ENCODE peak calls at places on chromosomes 4 and X, in eight cellular contexts. One of them, this sample, is unnamed.

GRCh38 chr4:147194604-147195003 is 248.9 kb upstream of the TTC29 start:
- DNase-seq in neural progenitor cell: no peak
- DNase-seq in GM12865: peak; percentile 44
- DNase-seq in right atrium auricular region: no peak
- DNase-seq in endodermal cell: no peak
- DNase-seq in testis: no peak
- DNase-seq in tibial artery: no peak
- DNase-seq in left ventricle myocardium inferior: no peak
- DNase-seq in this sample: no peak

GRCh38 chr4:76341063-76341462 is 34.5 kb downstream of the STBD1 start:
- DNase-seq in neural progenitor cell: no peak
- DNase-seq in GM12865: no peak
- DNase-seq in right atrium auricular region: no peak
- DNase-seq in endodermal cell: no peak
- DNase-seq in testis: no peak
- DNase-seq in tibial artery: no peak
- DNase-seq in left ventricle myocardium inferior: no peak
- DNase-seq in this sample: peak; percentile 71

GRCh38 chr4:87304659-87305277 is 17.9 kb downstream of the HSD17B13 start:
- DNase-seq in neural progenitor cell: no peak
- DNase-seq in GM12865: no peak
- DNase-seq in right atrium auricular region: no peak
- DNase-seq in endodermal cell: no peak
- DNase-seq in testis: no peak
- DNase-seq in tibial artery: no peak
- DNase-seq in left ventricle myocardium inferior: no peak
- DNase-seq in this sample: peak; percentile 54

GRCh38 chr4:11130195-11130975 is 298.3 kb downstream of the HS3ST1 start:
- DNase-seq in neural progenitor cell: no peak
- DNase-seq in GM12865: no peak
- DNase-seq in right atrium auricular region: no peak
- DNase-seq in endodermal cell: no peak
- DNase-seq in testis: no peak
- DNase-seq in tibial artery: no peak
- DNase-seq in left ventricle myocardium inferior: no peak
- DNase-seq in this sample: peak; percentile 41

GRCh38 chr4:118884716-118885115 is 3.9 kb upstream of the SYNPO2 start:
- DNase-seq in neural progenitor cell: no peak
- DNase-seq in GM12865: no peak
- DNase-seq in right atrium auricular region: no peak
- DNase-seq in endodermal cell: no peak
- DNase-seq in testis: no peak
- DNase-seq in tibial artery: no peak
- DNase-seq in left ventricle myocardium inferior: no peak
- DNase-seq in this sample: no peak

GRCh38 chrX:17802756-17803155 is 58.3 kb downstream of the RAI2 start:
- DNase-seq in neural progenitor cell: no peak
- DNase-seq in GM12865: no peak
- DNase-seq in right atrium auricular region: no peak
- DNase-seq in endodermal cell: no peak
- DNase-seq in testis: no peak
- DNase-seq in tibial artery: no peak
- DNase-seq in left ventricle myocardium inferior: no peak
- DNase-seq in this sample: no peak

GRCh38 chr4:41358626-41359025 is 101.9 kb downstream of the UCHL1 start:
- DNase-seq in neural progenitor cell: no peak
- DNase-seq in GM12865: no peak
- DNase-seq in right atrium auricular region: no peak
- DNase-seq in endodermal cell: no peak
- DNase-seq in testis: no peak
- DNase-seq in tibial artery: no peak
- DNase-seq in left ventricle myocardium inferior: peak; percentile 48
- DNase-seq in this sample: no peak

GRCh38 chr4:127138586-127138985 is 494.2 kb upstream of the INTU start:
- DNase-seq in neural progenitor cell: no peak
- DNase-seq in GM12865: no peak
- DNase-seq in right atrium auricular region: no peak
- DNase-seq in endodermal cell: no peak
- DNase-seq in testis: no peak
- DNase-seq in tibial artery: no peak
- DNase-seq in left ventricle myocardium inferior: no peak
- DNase-seq in this sample: no peak

GRCh38 chr4:60655356-60655755 is 544.8 kb upstream of the ADGRL3 start:
- DNase-seq in neural progenitor cell: no peak
- DNase-seq in GM12865: no peak
- DNase-seq in right atrium auricular region: no peak
- DNase-seq in endodermal cell: no peak
- DNase-seq in testis: no peak
- DNase-seq in tibial artery: no peak
- DNase-seq in left ventricle myocardium inferior: no peak
- DNase-seq in this sample: peak; percentile 15

GRCh38 chr4:183443609-183444148 is 757 bp upstream of the CDKN2AIP start:
- DNase-seq in neural progenitor cell: no peak
- DNase-seq in GM12865: no peak
- DNase-seq in right atrium auricular region: no peak
- DNase-seq in endodermal cell: no peak
- DNase-seq in testis: peak; percentile 71
- DNase-seq in tibial artery: no peak
- DNase-seq in left ventricle myocardium inferior: no peak
- DNase-seq in this sample: no peak

GRCh38 chr4:95546236-95546635 is 2.5 kb downstream of the UNC5C start:
- DNase-seq in neural progenitor cell: no peak
- DNase-seq in GM12865: no peak
- DNase-seq in right atrium auricular region: no peak
- DNase-seq in endodermal cell: no peak
- DNase-seq in testis: no peak
- DNase-seq in tibial artery: no peak
- DNase-seq in left ventricle myocardium inferior: no peak
- DNase-seq in this sample: no peak

GRCh38 chrX:40107291-40108083 is 9.7 kb upstream of the BCOR start:
- DNase-seq in neural progenitor cell: peak; percentile 73
- DNase-seq in GM12865: peak; percentile 63
- DNase-seq in right atrium auricular region: peak; percentile 87
- DNase-seq in endodermal cell: peak; percentile 90
- DNase-seq in testis: peak; percentile 52
- DNase-seq in tibial artery: peak; percentile 88
- DNase-seq in left ventricle myocardium inferior: peak; percentile 51
- DNase-seq in this sample: no peak

GRCh38 chr4:66653937-66654336 is 891.4 kb downstream of the CENPC start:
- DNase-seq in neural progenitor cell: no peak
- DNase-seq in GM12865: no peak
- DNase-seq in right atrium auricular region: no peak
- DNase-seq in endodermal cell: no peak
- DNase-seq in testis: no peak
- DNase-seq in tibial artery: no peak
- DNase-seq in left ventricle myocardium inferior: no peak
- DNase-seq in this sample: no peak

GRCh38 chrX:107602694-107603239 is 25.5 kb upstream of the PRPS1 start:
- DNase-seq in neural progenitor cell: no peak
- DNase-seq in GM12865: no peak
- DNase-seq in right atrium auricular region: peak; percentile 38
- DNase-seq in endodermal cell: peak; percentile 61
- DNase-seq in testis: no peak
- DNase-seq in tibial artery: no peak
- DNase-seq in left ventricle myocardium inferior: peak; percentile 18
- DNase-seq in this sample: no peak

GRCh38 chr4:176013466-176014247 is 52.0 kb upstream of the WDR17 start:
- DNase-seq in neural progenitor cell: no peak
- DNase-seq in GM12865: peak; percentile 48
- DNase-seq in right atrium auricular region: no peak
- DNase-seq in endodermal cell: no peak
- DNase-seq in testis: no peak
- DNase-seq in tibial artery: no peak
- DNase-seq in left ventricle myocardium inferior: no peak
- DNase-seq in this sample: no peak

GRCh38 chr4:41638806-41639205 is 100.8 kb downstream of the LIMCH1 start:
- DNase-seq in neural progenitor cell: no peak
- DNase-seq in GM12865: no peak
- DNase-seq in right atrium auricular region: no peak
- DNase-seq in endodermal cell: no peak
- DNase-seq in testis: no peak
- DNase-seq in tibial artery: no peak
- DNase-seq in left ventricle myocardium inferior: no peak
- DNase-seq in this sample: no peak

GRCh38 chrX:49187028-49187394 is 838 bp upstream of the PRICKLE3 start:
- DNase-seq in neural progenitor cell: no peak
- DNase-seq in GM12865: no peak
- DNase-seq in right atrium auricular region: no peak
- DNase-seq in endodermal cell: peak; percentile 62
- DNase-seq in testis: no peak
- DNase-seq in tibial artery: no peak
- DNase-seq in left ventricle myocardium inferior: no peak
- DNase-seq in this sample: no peak

GRCh38 chrX:49186125-49187027 is at the start of gene PRICKLE3:
- DNase-seq in neural progenitor cell: peak; percentile 87
- DNase-seq in GM12865: peak; percentile 87
- DNase-seq in right atrium auricular region: peak; percentile 83
- DNase-seq in endodermal cell: peak; percentile 93
- DNase-seq in testis: peak; percentile 82
- DNase-seq in tibial artery: peak; percentile 92
- DNase-seq in left ventricle myocardium inferior: peak; percentile 85
- DNase-seq in this sample: peak; percentile 70

GRCh38 chrX:49184294-49185061 is 1.7 kb downstream of the PRICKLE3 start:
- DNase-seq in neural progenitor cell: peak; percentile 97
- DNase-seq in GM12865: peak; percentile 58
- DNase-seq in right atrium auricular region: peak; percentile 94
- DNase-seq in endodermal cell: peak; percentile 97
- DNase-seq in testis: peak; percentile 89
- DNase-seq in tibial artery: peak; percentile 97
- DNase-seq in left ventricle myocardium inferior: peak; percentile 91
- DNase-seq in this sample: peak; percentile 93

GRCh38 chrX:49185062-49185394 is 1.1 kb downstream of the PRICKLE3 start:
- DNase-seq in neural progenitor cell: no peak
- DNase-seq in GM12865: no peak
- DNase-seq in right atrium auricular region: no peak
- DNase-seq in endodermal cell: no peak
- DNase-seq in testis: no peak
- DNase-seq in tibial artery: no peak
- DNase-seq in left ventricle myocardium inferior: no peak
- DNase-seq in this sample: no peak

GRCh38 chrX:49183701-49184281 is 2.4 kb downstream of the PRICKLE3 start:
- DNase-seq in neural progenitor cell: no peak
- DNase-seq in GM12865: no peak
- DNase-seq in right atrium auricular region: no peak
- DNase-seq in endodermal cell: no peak
- DNase-seq in testis: no peak
- DNase-seq in tibial artery: no peak
- DNase-seq in left ventricle myocardium inferior: no peak
- DNase-seq in this sample: no peak
- H3K4me3 ChIP-seq in neural progenitor cell: peak overlapping the region; percentile 23
- H3K4me3 ChIP-seq in GM12865: no peak overlapping the region
- H3K4me3 ChIP-seq in right atrium auricular region: no peak overlapping the region
- H3K4me3 ChIP-seq in endodermal cell: no peak overlapping the region
- H3K4me3 ChIP-seq in testis: peak overlapping the region; percentile 52
- H3K4me3 ChIP-seq in tibial artery: peak overlapping the region; percentile 61
- H3K4me3 ChIP-seq in left ventricle myocardium inferior: peak overlapping the region; percentile 69
- H3K4me3 ChIP-seq in this sample: peak overlapping the region; percentile 43

DNA sequence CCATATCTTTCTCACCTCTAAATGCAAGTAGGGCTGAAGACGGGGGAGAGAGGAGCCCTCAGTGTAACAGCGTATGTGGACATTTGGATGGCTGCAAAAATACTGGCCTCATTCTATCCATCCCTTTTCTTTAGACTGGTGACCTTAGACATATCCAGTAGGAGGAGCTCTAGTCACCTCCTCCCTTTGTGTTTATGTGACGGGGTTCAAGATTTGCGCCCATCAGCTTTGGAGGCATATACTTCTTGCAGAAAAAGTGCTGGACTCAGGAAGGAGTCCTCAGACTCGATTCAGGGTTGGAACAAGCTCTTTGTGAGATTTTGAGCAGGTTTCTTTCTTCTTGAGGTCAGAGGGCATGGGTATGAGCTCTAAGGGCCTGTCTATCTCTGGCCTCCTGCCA is 86.2 kb downstream of the MAMLD1 start:
- DNase-seq in neural progenitor cell: no peak
- DNase-seq in GM12865: peak; percentile 1
- DNase-seq in right atrium auricular region: no peak
- DNase-seq in endodermal cell: no peak
- DNase-seq in testis: no peak
- DNase-seq in tibial artery: no peak
- DNase-seq in left ventricle myocardium inferior: no peak
- DNase-seq in this sample: no peak
- TF ChIP-seq CTCF in neural progenitor cell: peak; percentile 28
- TF ChIP-seq CTCF in GM12865: peak; percentile 24
- TF ChIP-seq CTCF in right atrium auricular region: no peak
- TF ChIP-seq CTCF in endodermal cell: peak; percentile 53
- TF ChIP-seq CTCF in testis: no peak
- TF ChIP-seq CTCF in tibial artery: no peak
- TF ChIP-seq CTCF in left ventricle myocardium inferior: no peak
- TF ChIP-seq CTCF in this sample: no peak

GRCh38 chr4:186651181-186651603 is 72.5 kb downstream of the FAT1 start:
- DNase-seq in neural progenitor cell: peak; percentile 25
- DNase-seq in GM12865: no peak
- DNase-seq in right atrium auricular region: no peak
- DNase-seq in endodermal cell: no peak
- DNase-seq in testis: no peak
- DNase-seq in tibial artery: no peak
- DNase-seq in left ventricle myocardium inferior: no peak
- DNase-seq in this sample: no peak
- H3K4me3 ChIP-seq in neural progenitor cell: peak overlapping the region; percentile 26
- H3K4me3 ChIP-seq in GM12865: no peak overlapping the region
- H3K4me3 ChIP-seq in right atrium auricular region: peak overlapping the region; percentile 47
- H3K4me3 ChIP-seq in endodermal cell: no peak overlapping the region
- H3K4me3 ChIP-seq in testis: no peak overlapping the region
- H3K4me3 ChIP-seq in tibial artery: peak overlapping the region; percentile 46
- H3K4me3 ChIP-seq in left ventricle myocardium inferior: peak overlapping the region; percentile 63
- H3K4me3 ChIP-seq in this sample: no peak overlapping the region

GRCh38 chr4:18041114-18041513 is 19.6 kb upstream of the LCORL start:
- DNase-seq in neural progenitor cell: no peak
- DNase-seq in GM12865: no peak
- DNase-seq in right atrium auricular region: no peak
- DNase-seq in endodermal cell: no peak
- DNase-seq in testis: no peak
- DNase-seq in tibial artery: no peak
- DNase-seq in left ventricle myocardium inferior: no peak
- DNase-seq in this sample: no peak

GRCh38 chr4:18042012-18042411 is 20.5 kb upstream of the LCORL start:
- DNase-seq in neural progenitor cell: no peak
- DNase-seq in GM12865: no peak
- DNase-seq in right atrium auricular region: no peak
- DNase-seq in endodermal cell: no peak
- DNase-seq in testis: no peak
- DNase-seq in tibial artery: no peak
- DNase-seq in left ventricle myocardium inferior: no peak
- DNase-seq in this sample: no peak

GRCh38 chr4:18039113-18039512 is 17.6 kb upstream of the LCORL start:
- DNase-seq in neural progenitor cell: no peak
- DNase-seq in GM12865: no peak
- DNase-seq in right atrium auricular region: no peak
- DNase-seq in endodermal cell: no peak
- DNase-seq in testis: no peak
- DNase-seq in tibial artery: no peak
- DNase-seq in left ventricle myocardium inferior: no peak
- DNase-seq in this sample: peak; percentile 48

DNA sequence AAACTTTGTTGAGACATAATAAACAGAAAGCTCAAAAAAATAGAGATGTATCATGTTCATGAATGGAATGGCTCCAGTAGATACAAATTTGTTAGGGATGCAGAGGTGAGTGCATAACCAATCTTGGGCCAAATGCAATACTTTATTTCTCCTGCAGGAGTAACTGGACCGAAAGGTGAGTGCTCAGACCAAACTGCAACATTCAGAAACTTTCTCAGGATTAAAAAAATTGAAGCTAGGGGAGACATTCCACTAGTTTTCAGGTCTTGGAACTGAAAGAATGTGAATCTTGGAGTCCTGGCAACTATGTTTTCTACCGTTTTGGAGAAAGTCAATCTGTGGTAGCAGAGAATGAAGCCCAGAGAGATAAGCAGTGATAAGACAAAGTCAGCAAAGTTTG is 21.2 kb upstream of the LCORL start:
- DNase-seq in neural progenitor cell: peak; percentile 4
- DNase-seq in GM12865: peak; percentile 9
- DNase-seq in right atrium auricular region: no peak
- DNase-seq in endodermal cell: no peak
- DNase-seq in testis: no peak
- DNase-seq in tibial artery: no peak
- DNase-seq in left ventricle myocardium inferior: no peak
- DNase-seq in this sample: no peak
- TF ChIP-seq CTCF in neural progenitor cell: peak; percentile 44
- TF ChIP-seq CTCF in GM12865: no peak
- TF ChIP-seq CTCF in right atrium auricular region: peak; percentile 26
- TF ChIP-seq CTCF in endodermal cell: peak; percentile 75
- TF ChIP-seq CTCF in testis: no peak
- TF ChIP-seq CTCF in tibial artery: no peak
- TF ChIP-seq CTCF in left ventricle myocardium inferior: no peak
- TF ChIP-seq CTCF in this sample: peak; percentile 45